ENCODE peak calls at places on chromosomes 7 and 10, in four cellular contexts. One of them, this sample, is unnamed. For H3K4me1, the result is how much of the 10 kb centered on the place peaks cover.

GRCh38 chr10:93722550-93722949 is 20.2 kb upstream of the FRA10AC1 start:
- DNase-seq in heart right ventricle: no peak
- DNase-seq in CD4-positive, alpha-beta memory T cell: no peak
- DNase-seq in ovary: no peak
- DNase-seq in this sample: no peak

GRCh38 chr10:110993024-110993693 is 73.8 kb downstream of the SHOC2 start:
- DNase-seq in ovary: no peak
- DNase-seq in CD4-positive, alpha-beta memory T cell: peak
- DNase-seq in heart right ventricle: no peak
- DNase-seq in this sample: no peak

GRCh38 chr10:95408148-95408930 is 117.5 kb upstream of the PDLIM1 start:
- DNase-seq in ovary: no peak
- DNase-seq in heart right ventricle: no peak
- DNase-seq in CD4-positive, alpha-beta memory T cell: no peak
- DNase-seq in this sample: no peak

GRCh38 chr10:122381680-122382079 is 7.2 kb downstream of the PLEKHA1 start:
- DNase-seq in CD4-positive, alpha-beta memory T cell: no peak
- DNase-seq in ovary: no peak
- DNase-seq in heart right ventricle: no peak
- DNase-seq in this sample: no peak

GRCh38 chr7:31642681-31643115 is 44.3 kb upstream of the PPP1R17 start:
- DNase-seq in ovary: no peak
- DNase-seq in CD4-positive, alpha-beta memory T cell: no peak
- DNase-seq in heart right ventricle: no peak
- DNase-seq in this sample: no peak

GRCh38 chr10:33483124-33483794 is 148.8 kb upstream of the NRP1 start:
- DNase-seq in ovary: no peak
- DNase-seq in heart right ventricle: no peak
- DNase-seq in CD4-positive, alpha-beta memory T cell: no peak
- DNase-seq in this sample: no peak

GRCh38 chr7:38385682-38386081 is 112.2 kb upstream of the TARP start:
- DNase-seq in ovary: no peak
- DNase-seq in heart right ventricle: no peak
- DNase-seq in CD4-positive, alpha-beta memory T cell: no peak
- DNase-seq in this sample: no peak

GRCh38 chr7:7789551-7789988 is 71.2 kb upstream of the RPA3 start:
- DNase-seq in CD4-positive, alpha-beta memory T cell: no peak
- DNase-seq in heart right ventricle: no peak
- DNase-seq in ovary: no peak
- DNase-seq in this sample: no peak

GRCh38 chr7:2639994-2640830 is 8.4 kb downstream of the TTYH3 start:
- DNase-seq in ovary: no peak
- DNase-seq in CD4-positive, alpha-beta memory T cell: no peak
- DNase-seq in heart right ventricle: no peak
- DNase-seq in this sample: no peak

GRCh38 chr7:2639151-2639993 is 7.6 kb downstream of the TTYH3 start:
- DNase-seq in ovary: no peak
- DNase-seq in CD4-positive, alpha-beta memory T cell: no peak
- DNase-seq in heart right ventricle: peak
- DNase-seq in this sample: no peak

GRCh38 chr7:2638224-2638991 is 6.6 kb downstream of the TTYH3 start:
- DNase-seq in ovary: no peak
- DNase-seq in heart right ventricle: peak
- DNase-seq in CD4-positive, alpha-beta memory T cell: no peak
- DNase-seq in this sample: peak

GRCh38 chr7:2641406-2642393 is 9.9 kb downstream of the TTYH3 start:
- DNase-seq in heart right ventricle: peak
- DNase-seq in CD4-positive, alpha-beta memory T cell: no peak
- DNase-seq in ovary: peak
- DNase-seq in this sample: peak

GRCh38 chr7:2640858-2641257 is 9.1 kb downstream of the TTYH3 start:
- DNase-seq in ovary: no peak
- DNase-seq in CD4-positive, alpha-beta memory T cell: no peak
- DNase-seq in heart right ventricle: no peak
- DNase-seq in this sample: no peak
- H3K4me1 ChIP-seq in ovary: under half
- H3K4me1 ChIP-seq in CD4-positive, alpha-beta memory T cell: under half
- H3K4me1 ChIP-seq in heart right ventricle: half or more
- H3K4me1 ChIP-seq in this sample: under half

GRCh38 chr10:60508037-60508436 is 118.4 kb upstream of the ANK3 start:
- DNase-seq in CD4-positive, alpha-beta memory T cell: no peak
- DNase-seq in ovary: no peak
- DNase-seq in heart right ventricle: no peak
- DNase-seq in this sample: no peak

GRCh38 chr10:60511823-60512222 is 122.1 kb upstream of the ANK3 start:
- DNase-seq in ovary: no peak
- DNase-seq in heart right ventricle: no peak
- DNase-seq in CD4-positive, alpha-beta memory T cell: no peak
- DNase-seq in this sample: no peak

GRCh38 chr10:60513281-60513680 is 123.6 kb upstream of the ANK3 start:
- DNase-seq in heart right ventricle: no peak
- DNase-seq in CD4-positive, alpha-beta memory T cell: no peak
- DNase-seq in ovary: no peak
- DNase-seq in this sample: no peak

DNA sequence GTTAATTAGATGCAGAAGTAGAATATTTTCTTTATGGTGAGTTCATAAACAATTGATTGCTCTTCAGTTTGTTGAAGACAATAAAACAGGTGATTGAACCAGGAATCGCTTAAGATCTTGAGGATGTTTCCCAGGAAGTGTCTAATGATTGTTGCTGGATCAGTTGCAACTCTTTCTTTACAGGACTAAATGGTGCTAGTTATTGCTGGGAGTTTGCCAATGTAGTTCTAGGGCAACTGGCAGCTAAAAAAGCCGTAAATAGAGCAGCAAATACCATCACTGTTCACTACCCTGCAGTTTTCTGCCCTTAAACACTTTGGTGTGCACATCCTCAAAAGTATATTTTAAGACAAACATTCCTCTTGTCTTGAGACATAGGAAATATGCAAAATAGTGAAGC is 119.2 kb upstream of the ANK3 start:
- DNase-seq in CD4-positive, alpha-beta memory T cell: no peak
- DNase-seq in ovary: no peak
- DNase-seq in heart right ventricle: no peak
- DNase-seq in this sample: no peak
- H3K4me1 ChIP-seq in CD4-positive, alpha-beta memory T cell: under half
- H3K4me1 ChIP-seq in ovary: under half
- H3K4me1 ChIP-seq in heart right ventricle: under half
- H3K4me1 ChIP-seq in this sample: under half

GRCh38 chr10:69494626-69495558 is 43.6 kb downstream of the TSPAN15 start:
- DNase-seq in CD4-positive, alpha-beta memory T cell: no peak
- DNase-seq in heart right ventricle: no peak
- DNase-seq in ovary: no peak
- DNase-seq in this sample: peak
- H3K4me1 ChIP-seq in CD4-positive, alpha-beta memory T cell: under half
- H3K4me1 ChIP-seq in heart right ventricle: under half
- H3K4me1 ChIP-seq in ovary: under half
- H3K4me1 ChIP-seq in this sample: under half

DNA sequence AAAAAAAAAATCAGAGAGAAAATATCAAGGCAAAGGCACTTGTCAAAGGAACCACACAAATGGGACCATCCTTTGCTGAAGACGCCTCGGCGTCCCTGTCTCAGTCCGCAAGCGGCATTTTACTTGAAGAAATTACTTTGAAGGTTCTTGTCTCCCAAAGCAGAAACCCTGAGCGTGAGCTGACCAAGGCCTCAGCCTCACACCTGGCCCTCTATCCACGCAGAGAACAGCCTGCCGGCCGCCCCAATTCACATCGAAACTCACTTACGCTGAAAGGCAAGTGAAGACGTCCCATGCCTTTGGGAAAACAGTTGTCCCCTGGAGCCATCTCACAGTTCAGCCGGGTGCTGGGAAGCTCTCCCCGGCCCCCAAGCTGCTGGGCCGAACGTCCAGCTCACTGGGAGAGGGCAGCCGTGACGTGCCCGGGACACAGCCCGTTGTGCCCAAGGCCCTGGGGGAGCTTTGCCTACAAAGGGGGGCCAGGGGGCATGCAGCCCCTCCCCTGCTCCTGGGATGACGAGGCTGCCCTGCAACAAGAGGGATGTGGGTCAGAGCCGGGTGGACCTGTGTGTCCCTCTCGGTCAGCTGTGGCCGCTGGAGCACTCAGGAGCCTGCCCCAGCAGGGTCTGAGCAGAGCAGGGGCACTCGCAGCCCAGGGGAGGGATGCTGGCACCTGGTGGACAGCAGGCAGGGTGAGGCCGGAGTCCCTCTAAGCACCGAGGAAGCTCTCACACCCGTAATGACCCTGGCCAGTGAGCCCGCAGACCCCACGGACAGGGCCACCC is 49.6 kb upstream of the PDGFA start:
- DNase-seq in CD4-positive, alpha-beta memory T cell: no peak
- DNase-seq in heart right ventricle: no peak
- DNase-seq in ovary: no peak
- DNase-seq in this sample: no peak
- H3K4me1 ChIP-seq in CD4-positive, alpha-beta memory T cell: under half
- H3K4me1 ChIP-seq in heart right ventricle: under half
- H3K4me1 ChIP-seq in ovary: under half
- H3K4me1 ChIP-seq in this sample: under half

GRCh38 chr10:26699631-26700030 is 2.1 kb downstream of the PDSS1 start:
- DNase-seq in CD4-positive, alpha-beta memory T cell: no peak
- DNase-seq in ovary: no peak
- DNase-seq in heart right ventricle: no peak
- DNase-seq in this sample: no peak

GRCh38 chr10:26697163-26697921 is at the start of gene PDSS1:
- DNase-seq in heart right ventricle: peak
- DNase-seq in CD4-positive, alpha-beta memory T cell: peak
- DNase-seq in ovary: peak
- DNase-seq in this sample: peak

GRCh38 chr10:26697922-26698608 is 564 bp downstream of the PDSS1 start:
- DNase-seq in heart right ventricle: no peak
- DNase-seq in CD4-positive, alpha-beta memory T cell: no peak
- DNase-seq in ovary: no peak
- DNase-seq in this sample: no peak

GRCh38 chr10:26696786-26697162 is 727 bp upstream of the PDSS1 start:
- DNase-seq in heart right ventricle: no peak
- DNase-seq in ovary: no peak
- DNase-seq in CD4-positive, alpha-beta memory T cell: no peak
- DNase-seq in this sample: no peak

DNA sequence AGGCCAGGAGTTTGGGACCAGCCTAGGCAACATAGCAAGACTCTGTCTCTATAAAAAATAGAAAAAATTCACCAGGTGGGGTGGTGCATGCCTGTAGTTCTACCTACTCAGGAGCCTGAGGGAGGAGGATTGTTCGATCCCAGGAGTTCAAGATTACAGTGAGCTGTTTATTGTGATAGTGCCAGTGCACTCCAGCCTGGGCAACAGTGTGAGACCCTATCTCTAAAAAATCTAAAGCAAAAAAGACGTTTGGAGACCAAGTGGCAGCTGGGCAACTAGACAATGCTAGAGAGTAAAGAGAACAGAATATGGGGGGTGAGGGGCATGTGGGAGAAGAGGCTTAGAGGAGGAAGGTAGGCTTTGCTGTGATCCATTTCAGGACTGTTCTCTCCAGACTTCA is 1.4 kb downstream of the PDSS1 start:
- DNase-seq in CD4-positive, alpha-beta memory T cell: no peak
- DNase-seq in heart right ventricle: no peak
- DNase-seq in ovary: no peak
- DNase-seq in this sample: no peak
- H3K4me1 ChIP-seq in CD4-positive, alpha-beta memory T cell: under half
- H3K4me1 ChIP-seq in heart right ventricle: under half
- H3K4me1 ChIP-seq in ovary: under half
- H3K4me1 ChIP-seq in this sample: under half